ENCODE peak calls at places on chromosomes 16 and 17, in four cellular contexts. N, Y, A and V are unnamed samples.
A peak's percentile ranks its signal among the peaks of the same experiment; 100 is the strongest.

GRCh38 chr17:36675786-36676185 is 74.4 kb downstream of the MRM1 start:
- DNase-seq in N (no peak), Y (no peak), A (no peak), V (no peak)

GRCh38 chr16:23020084-23020483 is 129.2 kb downstream of the USP31 start:
- DNase-seq in N (no peak), Y (no peak), A (no peak), V (no peak)

GRCh38 chr16:21611178-21611545 is 11.8 kb downstream of the METTL9 start:
- DNase-seq in N (no peak), Y (peak; percentile 39), A (no peak), V (no peak)

GRCh38 chr17:40530988-40531971 is 29.9 kb upstream of the TNS4 start:
- DNase-seq in N (no peak), Y (no peak), A (no peak), V (no peak)

GRCh38 chr16:50299508-50300105 is 33.3 kb downstream of the ADCY7 start:
- DNase-seq in N (no peak), Y (no peak), A (no peak), V (no peak)

GRCh38 chr17:40522250-40522960 is 21.0 kb upstream of the TNS4 start:
- DNase-seq in N (no peak), Y (no peak), A (no peak), V (no peak)

GRCh38 chr17:31291820-31292219 is 5.2 kb downstream of the OMG start:
- DNase-seq in N (no peak), Y (no peak), A (no peak), V (no peak)

GRCh38 chr17:58332720-58333395 is 4.3 kb upstream of the TSPOAP1 start:
- DNase-seq in N (no peak), Y (no peak), A (no peak), V (no peak)

GRCh38 chr17:50134206-50135110 is 4.5 kb upstream of the SAMD14 start:
- DNase-seq in N (no peak), Y (peak; percentile 34), A (no peak), V (no peak)

GRCh38 chr16:12113581-12114375 is 137.2 kb downstream of the SNX29 start:
- DNase-seq in N (no peak), Y (peak; percentile 72), A (no peak), V (no peak)

GRCh38 chr17:44536090-44536960 is 21.0 kb upstream of the FZD2 start:
- DNase-seq in N (peak; percentile 21), Y (no peak), A (no peak), V (no peak)

GRCh38 chr16:85245307-85246172 is 133.3 kb upstream of the CIBAR2 start:
- DNase-seq in N (peak; percentile 59), Y (peak; percentile 80), A (peak; percentile 51), V (peak; percentile 1)

GRCh38 chr17:55660171-55660886 is 62.3 kb downstream of the TMEM100 start:
- DNase-seq in N (no peak), Y (no peak), A (no peak), V (no peak)

GRCh38 chr17:2433696-2434095 is 32.8 kb upstream of the MNT start:
- DNase-seq in N (no peak), Y (peak; percentile 11), A (no peak), V (no peak)

GRCh38 chr17:44967907-44968224 is 237 bp downstream of the C1QL1 start:
- DNase-seq in N (no peak), Y (no peak), A (no peak), V (no peak)

DNA sequence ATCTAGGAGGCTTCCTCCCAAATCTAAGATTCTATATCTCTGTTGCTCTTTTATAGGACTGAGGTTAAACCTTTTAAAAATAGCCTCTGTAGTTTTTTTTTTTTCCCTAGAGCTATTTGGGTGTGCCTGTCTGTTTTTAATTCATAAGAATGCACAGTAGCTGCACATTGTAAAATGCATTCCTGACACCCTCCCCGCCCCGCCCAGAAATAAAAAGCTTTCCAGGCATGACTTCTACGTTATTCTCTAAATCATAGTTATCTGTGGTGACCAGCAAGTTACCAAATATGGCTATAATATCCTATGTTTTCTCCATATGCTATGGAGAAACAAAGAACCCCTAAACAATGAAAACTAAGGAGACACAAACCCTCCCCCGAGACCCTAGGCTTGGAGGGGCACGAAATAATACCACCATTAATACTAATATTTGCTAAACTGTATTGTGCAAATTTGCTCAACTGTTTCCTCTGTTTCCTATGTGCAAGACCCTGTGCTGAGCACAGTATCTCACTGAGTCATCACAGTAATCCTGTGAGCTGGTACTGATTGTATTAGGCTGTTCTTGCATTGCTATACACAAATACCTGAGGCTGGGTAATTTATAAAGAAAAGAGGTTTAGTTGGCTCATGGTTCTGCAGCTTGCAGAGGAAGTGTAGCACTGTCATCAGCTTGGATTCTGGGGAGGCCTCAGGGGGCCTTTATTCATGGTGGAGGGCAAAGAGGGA is 388.3 kb downstream of the CA10 start:
- DNase-seq in N (no peak), Y (no peak), A (no peak), V (no peak)
- TF ChIP-seq CTCF in N (no peak), Y (no peak), A (no peak), V (no peak)

DNA sequence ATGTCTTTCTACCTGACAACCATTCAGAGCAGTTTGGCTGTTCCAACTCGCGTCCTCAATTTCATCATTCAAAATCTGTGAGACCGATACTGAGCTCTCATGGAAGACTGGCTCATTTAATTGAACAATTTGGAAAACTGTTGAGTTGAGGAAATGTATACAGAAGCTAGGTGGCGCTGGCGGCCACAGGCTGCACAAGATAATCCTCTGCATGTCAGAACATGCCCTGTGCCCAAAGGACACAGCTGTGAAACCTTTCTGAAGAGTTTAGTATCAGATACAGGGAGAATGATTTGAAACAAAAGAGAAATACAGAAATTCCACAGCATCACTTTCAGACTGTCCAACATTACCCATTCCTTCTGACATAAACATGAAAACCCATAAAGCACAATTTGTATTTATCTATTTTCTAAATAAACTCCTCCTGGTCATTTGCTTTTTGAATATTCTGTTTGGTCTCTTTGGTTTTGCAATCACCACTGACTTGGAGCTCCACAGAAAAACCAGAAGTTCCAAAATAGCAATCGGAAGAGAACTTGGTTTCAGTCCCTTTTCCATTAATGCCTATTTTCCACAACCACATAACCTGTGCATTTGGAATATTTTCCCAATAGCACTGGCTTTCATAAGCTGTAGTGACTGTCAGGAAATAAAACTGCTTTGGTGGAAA is 192.8 kb downstream of the MAP2K6 start:
- DNase-seq in N (peak; percentile 65), Y (peak; percentile 72), A (no peak), V (no peak)
- TF ChIP-seq CTCF in N (peak; percentile 80), Y (peak; percentile 94), A (peak; percentile 91), V (peak; percentile 92)

DNA sequence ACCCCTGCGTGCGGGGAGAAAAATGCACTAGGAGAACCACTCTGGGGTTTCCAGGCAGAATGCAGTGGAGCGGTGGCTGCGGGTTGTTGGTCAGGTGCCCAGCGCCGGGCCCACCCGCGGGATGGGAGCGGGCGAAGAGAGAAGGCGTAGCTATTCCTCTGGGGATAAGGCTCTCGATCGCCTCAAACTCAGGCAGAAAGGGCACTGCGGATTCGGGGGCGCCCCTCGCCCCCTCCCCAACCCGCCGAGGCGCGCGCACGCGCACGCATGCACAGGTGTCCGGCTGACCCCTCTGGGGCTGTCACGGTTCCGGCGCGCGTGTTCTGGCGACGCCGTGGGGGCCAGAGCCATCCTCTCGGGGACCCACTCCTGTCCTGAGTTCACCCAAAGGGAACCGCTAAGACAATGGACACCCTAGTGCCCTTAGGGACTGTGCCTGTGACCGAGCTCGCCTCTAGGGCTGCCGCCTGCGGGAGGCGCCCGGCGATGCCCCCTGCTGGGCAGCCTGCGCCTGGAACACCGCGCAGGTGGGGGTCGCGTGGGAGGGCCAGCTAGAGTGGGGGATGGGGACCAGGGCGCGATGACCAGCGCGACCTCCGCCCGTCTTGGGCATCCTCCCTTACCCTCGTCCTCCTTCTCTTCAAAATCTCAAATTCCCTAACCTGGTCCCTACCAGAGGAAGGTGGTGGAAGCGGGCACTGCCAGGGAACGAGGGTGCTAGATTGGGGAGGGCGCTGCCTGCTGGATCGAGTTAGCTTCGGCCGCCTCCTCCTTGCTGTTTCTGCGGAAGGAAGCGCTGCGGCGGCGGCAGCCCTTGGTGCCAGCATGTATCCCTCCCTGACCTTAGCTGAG is 14.4 kb upstream of the CBX8 start:
- DNase-seq in N (no peak), Y (no peak), A (no peak), V (no peak)
- TF ChIP-seq CTCF in N (peak; percentile 48), Y (peak; percentile 80), A (peak; percentile 95), V (peak; percentile 69)

GRCh38 chr17:1360975-1361374 is 39.0 kb downstream of the YWHAE start:
- DNase-seq in N (no peak), Y (no peak), A (no peak), V (no peak)
- TF ChIP-seq CTCF in N (no peak), Y (peak; percentile 55), A (no peak), V (no peak)

GRCh38 chr17:74919440-74920305 is 3.4 kb downstream of the USH1G start:
- DNase-seq in N (no peak), Y (no peak), A (no peak), V (no peak)
- TF ChIP-seq CTCF in N (no peak), Y (no peak), A (peak; percentile 80), V (no peak)

GRCh38 chr16:69937465-69937951 is 13.6 kb upstream of the CLEC18A start:
- DNase-seq in N (no peak), Y (peak; percentile 10), A (no peak), V (no peak)
- TF ChIP-seq CTCF in N (no peak), Y (peak; percentile 68), A (peak; percentile 73), V (peak; percentile 36)

GRCh38 chr17:62692721-62693431 is 65.4 kb downstream of the MRC2 start:
- DNase-seq in N (no peak), Y (no peak), A (no peak), V (no peak)
- TF ChIP-seq CTCF in N (no peak), Y (peak; percentile 71), A (no peak), V (peak; percentile 59)